ENCODE peak calls at places on chromosome X, in four cellular contexts. L, C, I and J are unnamed samples.

GRCh38 chrX:122094611-122095010 is 1047.2 kb downstream of the GLUD2 start:
- DNase-seq in L (no peak), C (no peak), I (no peak), J (no peak)

GRCh38 chrX:104310084-104310483 is 55.4 kb upstream of the ESX1 start:
- DNase-seq in L (no peak), C (no peak), I (no peak), J (no peak)

GRCh38 chrX:85851418-85851817 is 195.9 kb downstream of the CHM start:
- DNase-seq in L (no peak), C (no peak), I (no peak), J (no peak)

GRCh38 chrX:12076046-12076445 is 62.2 kb upstream of the FRMPD4 start:
- DNase-seq in L (no peak), C (no peak), I (no peak), J (no peak)

GRCh38 chrX:40093586-40093985 is 4.2 kb downstream of the BCOR start:
- DNase-seq in L (no peak), C (no peak), I (no peak), J (no peak)

GRCh38 chrX:102765217-102765616 is 44.7 kb downstream of the GPRASP3 start:
- DNase-seq in L (no peak), C (no peak), I (no peak), J (peak)

GRCh38 chrX:131704136-131704695 is 160.3 kb downstream of the OR13H1 start:
- DNase-seq in L (no peak), C (no peak), I (no peak), J (no peak)

GRCh38 chrX:94831364-94831763 is 1157.4 kb downstream of the FAM133A start:
- DNase-seq in L (no peak), C (no peak), I (no peak), J (no peak)

GRCh38 chrX:110045988-110046387 is 43.1 kb downstream of the TMEM164 start:
- DNase-seq in L (no peak), C (no peak), I (no peak), J (no peak)

GRCh38 chrX:2631743-2632532 is 59.2 kb upstream of the CD99 start:
- DNase-seq in L (no peak), C (no peak), I (no peak), J (no peak)

GRCh38 chrX:130974323-130974722 is 71.3 kb upstream of the ENOX2 start:
- DNase-seq in L (no peak), C (no peak), I (no peak), J (no peak)

GRCh38 chrX:3145716-3146115 is 104.4 kb downstream of the ARSF start:
- DNase-seq in L (no peak), C (no peak), I (no peak), J (no peak)

GRCh38 chrX:16585486-16586370 is 64.2 kb upstream of the S100G start:
- DNase-seq in L (no peak), C (no peak), I (no peak), J (no peak)

GRCh38 chrX:80181079-80181478 is 166.5 kb downstream of the TBX22 start:
- DNase-seq in L (no peak), C (no peak), I (no peak), J (no peak)

GRCh38 chrX:140425712-140426395 is 79.0 kb downstream of the SOX3 start:
- DNase-seq in L (no peak), C (no peak), I (no peak), J (no peak)

DNA sequence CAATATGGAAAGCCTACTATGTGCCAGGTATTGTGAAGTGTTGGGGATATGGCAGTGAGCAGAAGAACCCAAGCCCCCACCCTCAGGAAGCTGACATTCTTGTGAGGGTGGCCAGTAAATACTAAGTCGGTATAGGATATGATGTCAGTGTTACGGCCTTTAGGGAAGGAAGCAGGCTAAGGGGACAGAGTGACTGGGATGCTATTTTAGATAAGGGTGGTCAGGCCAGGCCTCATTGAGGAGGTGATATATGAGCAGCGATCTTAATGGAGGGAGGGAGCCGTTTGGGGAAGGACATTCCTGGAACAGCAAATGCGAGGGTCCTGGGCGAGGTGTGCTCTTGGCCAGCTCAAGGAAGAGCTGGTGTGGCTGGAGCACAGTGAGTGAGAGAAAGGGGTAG is 2.0 kb downstream of the ATP6AP1 start:
- DNase-seq in L (no peak), C (no peak), I (no peak), J (no peak)
- H3K4me3 ChIP-seq in L (no peak), C (no peak), I (no peak), J (no peak)

GRCh38 chrX:154468217-154468616 is 10.1 kb downstream of the PLXNA3 start:
- DNase-seq in L (no peak), C (no peak), I (no peak), J (no peak)

GRCh38 chrX:154465601-154466000 is 7.5 kb downstream of the PLXNA3 start:
- DNase-seq in L (no peak), C (no peak), I (no peak), J (no peak)

GRCh38 chrX:154467556-154467955 is 9.5 kb downstream of the PLXNA3 start:
- DNase-seq in L (no peak), C (no peak), I (no peak), J (no peak)

GRCh38 chrX:154466036-154466435 is 8.0 kb downstream of the PLXNA3 start:
- DNase-seq in L (no peak), C (no peak), I (no peak), J (no peak)

GRCh38 chrX:154466907-154467306 is 8.8 kb downstream of the PLXNA3 start:
- DNase-seq in L (no peak), C (no peak), I (no peak), J (no peak)
- H3K4me3 ChIP-seq in L (no peak), C (no peak), I (no peak), J (no peak)

GRCh38 chrX:24148118-24148517 is 1.4 kb upstream of the ZFX start:
- DNase-seq in L (no peak), C (no peak), I (no peak), J (no peak)

GRCh38 chrX:24144528-24144927 is 5.0 kb upstream of the ZFX start:
- DNase-seq in L (no peak), C (no peak), I (no peak), J (no peak)

GRCh38 chrX:24147165-24147564 is 2.4 kb upstream of the ZFX start:
- DNase-seq in L (no peak), C (no peak), I (no peak), J (no peak)

GRCh38 chrX:24145340-24146186 is 4.0 kb upstream of the ZFX start:
- DNase-seq in L (no peak), C (no peak), I (no peak), J (peak)

DNA sequence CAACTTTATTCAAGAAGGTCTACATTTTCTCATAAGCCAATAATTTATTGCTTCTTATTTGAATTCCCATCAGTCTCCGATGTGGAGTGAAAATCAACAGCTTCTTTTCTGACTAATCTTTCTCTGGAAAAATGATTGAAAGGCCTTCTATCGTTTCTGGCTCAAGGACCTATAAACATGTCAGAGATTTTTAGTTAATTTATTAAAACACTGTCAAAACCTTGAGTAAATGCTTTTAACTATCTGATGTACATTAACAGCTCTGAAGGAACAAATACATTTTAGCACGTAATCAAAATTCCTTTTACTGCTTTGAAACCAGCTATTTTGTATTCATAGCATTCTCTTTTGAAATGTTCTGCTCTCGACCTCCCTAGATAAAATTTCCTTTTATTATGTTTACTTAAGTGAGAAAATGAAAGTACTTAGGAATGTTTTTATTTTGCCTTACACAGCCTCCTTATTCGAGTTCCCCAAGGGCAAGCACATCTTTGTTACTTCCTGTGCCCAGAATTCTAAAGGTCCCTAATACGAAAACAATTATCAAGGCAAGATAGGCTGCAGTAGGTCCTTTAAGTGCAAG is 3.2 kb upstream of the ZFX start:
- DNase-seq in L (no peak), C (no peak), I (no peak), J (peak)
- H3K4me3 ChIP-seq in L (no peak), C (peak), I (no peak), J (no peak)

DNA sequence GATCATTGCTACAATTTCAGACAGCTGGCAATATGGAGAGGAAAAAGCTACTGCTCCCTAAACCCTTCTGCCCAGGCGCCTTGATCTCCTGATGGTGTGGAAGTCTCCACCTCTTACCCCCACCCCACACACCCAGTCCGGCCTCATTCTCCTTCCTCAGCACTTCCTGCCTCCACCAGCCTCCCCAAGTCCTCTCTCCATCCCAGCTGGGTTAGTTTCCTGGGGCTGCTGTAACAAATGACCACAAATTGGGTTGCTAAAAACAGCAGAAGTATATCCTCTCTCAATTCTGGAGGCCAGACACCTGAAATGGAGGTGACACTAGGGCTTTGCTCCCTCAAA is 1.1 kb upstream of the CCNQ start:
- DNase-seq in L (no peak), C (no peak), I (no peak), J (no peak)
- H3K4me3 ChIP-seq in L (peak), C (peak), I (peak), J (peak)

DNA sequence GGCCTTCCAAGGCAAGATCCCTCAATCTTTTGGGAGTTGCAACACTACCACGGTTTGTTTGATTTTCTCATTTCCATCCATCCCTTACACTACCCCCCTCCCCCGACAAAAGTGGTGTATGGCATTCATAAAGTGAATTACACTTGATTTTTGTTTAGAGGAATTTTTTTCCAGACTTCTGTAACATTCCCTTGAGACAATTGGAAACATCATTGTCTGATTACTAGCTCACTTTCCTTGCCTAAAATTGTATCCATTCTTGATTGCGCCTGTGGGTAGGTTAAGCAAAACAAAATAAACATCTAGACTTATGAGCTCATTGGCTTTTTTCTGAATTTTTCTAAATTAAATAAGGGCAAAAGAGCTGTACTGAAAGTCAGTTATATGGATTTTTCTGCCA is 3.5 kb downstream of the GPC3 start:
- DNase-seq in L (no peak), C (no peak), I (no peak), J (no peak)
- H3K4me3 ChIP-seq in L (no peak), C (no peak), I (no peak), J (no peak)

DNA sequence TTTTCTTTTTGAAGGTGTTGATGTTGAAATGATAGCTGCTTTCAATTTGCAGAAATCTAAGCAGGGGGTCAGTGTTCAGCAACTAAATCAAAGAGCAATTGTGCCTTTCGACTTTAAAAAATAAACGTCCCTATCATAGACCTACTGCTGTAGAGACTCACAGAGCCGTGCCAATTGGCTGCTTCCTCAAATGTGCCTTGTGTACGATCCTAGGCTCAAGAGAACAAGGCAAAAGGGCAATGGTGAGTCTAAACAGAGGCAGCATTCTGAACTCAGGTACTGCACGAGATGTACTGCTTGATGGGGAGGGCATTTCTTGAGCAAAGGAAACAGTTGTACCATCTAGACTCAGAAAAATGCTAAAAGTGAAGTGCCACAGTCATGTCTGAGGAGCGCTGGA is 29.8 kb downstream of the OPHN1 start:
- DNase-seq in L (no peak), C (no peak), I (no peak), J (no peak)
- H3K4me3 ChIP-seq in L (no peak), C (no peak), I (no peak), J (no peak)

GRCh38 chrX:154097003-154097596 is 417 bp downstream of the MECP2 start:
- DNase-seq in L (peak), C (peak), I (peak), J (no peak)

GRCh38 chrX:154093965-154094364 is 3.6 kb downstream of the MECP2 start:
- DNase-seq in L (no peak), C (no peak), I (no peak), J (no peak)

GRCh38 chrX:154092371-154092770 is 5.1 kb downstream of the MECP2 start:
- DNase-seq in L (no peak), C (no peak), I (no peak), J (no peak)

GRCh38 chrX:154096140-154097002 is 1.1 kb downstream of the MECP2 start:
- DNase-seq in L (no peak), C (peak), I (no peak), J (no peak)

GRCh38 chrX:154094833-154095232 is 2.7 kb downstream of the MECP2 start:
- DNase-seq in L (no peak), C (no peak), I (no peak), J (no peak)
- H3K4me3 ChIP-seq in L (peak), C (peak), I (peak), J (no peak)

DNA sequence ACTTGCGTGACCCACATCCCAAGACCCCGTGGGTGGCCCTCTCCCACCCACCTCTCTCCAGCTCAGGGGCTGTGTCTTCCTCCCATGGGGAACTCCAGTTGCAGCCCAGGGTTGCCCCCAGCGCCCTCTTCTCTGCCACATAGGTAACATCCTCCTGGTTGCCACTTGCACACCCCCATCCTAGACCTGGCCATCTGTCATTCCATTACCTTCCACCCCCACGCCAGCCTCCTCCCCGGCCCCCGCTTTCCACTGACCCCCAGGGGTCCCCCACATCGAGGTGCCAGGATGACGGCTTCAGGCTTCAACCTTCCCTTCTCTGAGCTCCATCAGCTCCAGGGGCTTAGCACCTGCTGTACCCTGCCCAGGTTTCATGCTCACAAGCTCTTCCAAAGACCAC is 28.1 kb upstream of the IL3RA start:
- DNase-seq in L (no peak), C (no peak), I (no peak), J (no peak)
- H3K4me3 ChIP-seq in L (no peak), C (no peak), I (no peak), J (no peak)

GRCh38 chrX:134377537-134377936 is 82.4 kb upstream of the HPRT1 start:
- DNase-seq in L (no peak), C (no peak), I (no peak), J (no peak)

GRCh38 chrX:134374294-134374693 is 85.7 kb upstream of the HPRT1 start:
- DNase-seq in L (peak), C (no peak), I (no peak), J (no peak)

GRCh38 chrX:134373736-134374135 is 86.2 kb upstream of the HPRT1 start:
- DNase-seq in L (no peak), C (no peak), I (no peak), J (no peak)

GRCh38 chrX:134374910-134375309 is 85.1 kb upstream of the HPRT1 start:
- DNase-seq in L (peak), C (no peak), I (no peak), J (no peak)

GRCh38 chrX:134375691-134376090 is 84.3 kb upstream of the HPRT1 start:
- DNase-seq in L (no peak), C (no peak), I (no peak), J (no peak)
- H3K4me3 ChIP-seq in L (no peak), C (no peak), I (no peak), J (no peak)

GRCh38 chrX:65813245-65813644 is 145.8 kb downstream of the MSN start:
- DNase-seq in L (no peak), C (no peak), I (no peak), J (no peak)
- H3K4me3 ChIP-seq in L (no peak), C (no peak), I (no peak), J (no peak)